ENCODE peak calls at places on chromosome 9, in ten cellular contexts. One of them, this sample, is unnamed. For H3K36me3 and H3K27me3, the result is how much of the 10 kb centered on the place peaks cover.

GRCh38 chr9:27094640-27095039 is 14.4 kb upstream of the TEK start:
- DNase-seq in heart left ventricle: no peak
- DNase-seq in CD8-positive, alpha-beta memory T cell: no peak
- DNase-seq in aorta: no peak
- DNase-seq in lower lobe of right lung: no peak
- DNase-seq in adrenal gland: no peak
- DNase-seq in esophagus muscularis mucosa: no peak
- DNase-seq in testis: no peak
- DNase-seq in uterus: no peak
- DNase-seq in ascending aorta: no peak
- DNase-seq in this sample: no peak

GRCh38 chr9:89471390-89471789 is 26.5 kb downstream of the SEMA4D start:
- DNase-seq in aorta: no peak
- DNase-seq in esophagus muscularis mucosa: no peak
- DNase-seq in lower lobe of right lung: no peak
- DNase-seq in testis: no peak
- DNase-seq in adrenal gland: no peak
- DNase-seq in heart left ventricle: no peak
- DNase-seq in CD8-positive, alpha-beta memory T cell: no peak
- DNase-seq in uterus: no peak
- DNase-seq in ascending aorta: no peak
- DNase-seq in this sample: no peak

GRCh38 chr9:91089405-91090131 is 272.1 kb downstream of the AUH start:
- DNase-seq in adrenal gland: peak
- DNase-seq in testis: peak
- DNase-seq in heart left ventricle: no peak
- DNase-seq in esophagus muscularis mucosa: no peak
- DNase-seq in CD8-positive, alpha-beta memory T cell: no peak
- DNase-seq in ascending aorta: no peak
- DNase-seq in aorta: no peak
- DNase-seq in lower lobe of right lung: no peak
- DNase-seq in uterus: no peak
- DNase-seq in this sample: peak

GRCh38 chr9:3441197-3441816 is 84.5 kb downstream of the RFX3 start:
- DNase-seq in ascending aorta: no peak
- DNase-seq in esophagus muscularis mucosa: no peak
- DNase-seq in heart left ventricle: peak
- DNase-seq in adrenal gland: peak
- DNase-seq in uterus: no peak
- DNase-seq in testis: peak
- DNase-seq in CD8-positive, alpha-beta memory T cell: peak
- DNase-seq in lower lobe of right lung: no peak
- DNase-seq in aorta: no peak
- DNase-seq in this sample: no peak

GRCh38 chr9:89863141-89863540 is 258.3 kb downstream of the GADD45G start:
- DNase-seq in lower lobe of right lung: peak
- DNase-seq in uterus: no peak
- DNase-seq in CD8-positive, alpha-beta memory T cell: no peak
- DNase-seq in esophagus muscularis mucosa: no peak
- DNase-seq in adrenal gland: no peak
- DNase-seq in heart left ventricle: no peak
- DNase-seq in aorta: peak
- DNase-seq in ascending aorta: no peak
- DNase-seq in testis: no peak
- DNase-seq in this sample: no peak

GRCh38 chr9:12859704-12860251 is 85.0 kb downstream of the LURAP1L start:
- DNase-seq in heart left ventricle: no peak
- DNase-seq in lower lobe of right lung: no peak
- DNase-seq in esophagus muscularis mucosa: no peak
- DNase-seq in CD8-positive, alpha-beta memory T cell: no peak
- DNase-seq in ascending aorta: no peak
- DNase-seq in uterus: no peak
- DNase-seq in testis: no peak
- DNase-seq in aorta: no peak
- DNase-seq in adrenal gland: no peak
- DNase-seq in this sample: no peak

GRCh38 chr9:131096490-131097258 is at the start of gene AIF1L:
- DNase-seq in heart left ventricle: peak
- DNase-seq in uterus: no peak
- DNase-seq in esophagus muscularis mucosa: no peak
- DNase-seq in lower lobe of right lung: no peak
- DNase-seq in testis: peak
- DNase-seq in ascending aorta: no peak
- DNase-seq in adrenal gland: no peak
- DNase-seq in CD8-positive, alpha-beta memory T cell: no peak
- DNase-seq in aorta: peak
- DNase-seq in this sample: peak

GRCh38 chr9:105146677-105147076 is 97.8 kb upstream of the SLC44A1 start:
- DNase-seq in CD8-positive, alpha-beta memory T cell: no peak
- DNase-seq in aorta: no peak
- DNase-seq in adrenal gland: peak
- DNase-seq in lower lobe of right lung: no peak
- DNase-seq in testis: no peak
- DNase-seq in esophagus muscularis mucosa: no peak
- DNase-seq in uterus: no peak
- DNase-seq in ascending aorta: no peak
- DNase-seq in heart left ventricle: no peak
- DNase-seq in this sample: no peak

GRCh38 chr9:27430754-27431540 is 93.1 kb upstream of the IFNK start:
- DNase-seq in aorta: no peak
- DNase-seq in heart left ventricle: no peak
- DNase-seq in CD8-positive, alpha-beta memory T cell: no peak
- DNase-seq in lower lobe of right lung: no peak
- DNase-seq in ascending aorta: no peak
- DNase-seq in esophagus muscularis mucosa: no peak
- DNase-seq in testis: no peak
- DNase-seq in adrenal gland: no peak
- DNase-seq in uterus: no peak
- DNase-seq in this sample: no peak

GRCh38 chr9:6852243-6852963 is 94.6 kb downstream of the KDM4C start:
- DNase-seq in uterus: no peak
- DNase-seq in adrenal gland: peak
- DNase-seq in aorta: no peak
- DNase-seq in lower lobe of right lung: no peak
- DNase-seq in heart left ventricle: no peak
- DNase-seq in CD8-positive, alpha-beta memory T cell: no peak
- DNase-seq in esophagus muscularis mucosa: no peak
- DNase-seq in ascending aorta: no peak
- DNase-seq in testis: peak
- DNase-seq in this sample: no peak

GRCh38 chr9:133957328-133957727 is 34.8 kb downstream of the VAV2 start:
- DNase-seq in uterus: no peak
- DNase-seq in adrenal gland: no peak
- DNase-seq in esophagus muscularis mucosa: no peak
- DNase-seq in CD8-positive, alpha-beta memory T cell: no peak
- DNase-seq in testis: no peak
- DNase-seq in lower lobe of right lung: peak
- DNase-seq in heart left ventricle: peak
- DNase-seq in aorta: peak
- DNase-seq in ascending aorta: no peak
- DNase-seq in this sample: no peak

GRCh38 chr9:117116084-117116483 is 298.8 kb downstream of the ASTN2 start:
- DNase-seq in adrenal gland: no peak
- DNase-seq in lower lobe of right lung: no peak
- DNase-seq in aorta: no peak
- DNase-seq in CD8-positive, alpha-beta memory T cell: no peak
- DNase-seq in uterus: no peak
- DNase-seq in testis: no peak
- DNase-seq in heart left ventricle: no peak
- DNase-seq in esophagus muscularis mucosa: no peak
- DNase-seq in ascending aorta: no peak
- DNase-seq in this sample: no peak

GRCh38 chr9:121529237-121529987 is 29.8 kb upstream of the GGTA1 start:
- DNase-seq in heart left ventricle: peak
- DNase-seq in adrenal gland: peak
- DNase-seq in uterus: peak
- DNase-seq in CD8-positive, alpha-beta memory T cell: no peak
- DNase-seq in lower lobe of right lung: peak
- DNase-seq in esophagus muscularis mucosa: peak
- DNase-seq in testis: peak
- DNase-seq in aorta: peak
- DNase-seq in ascending aorta: peak
- DNase-seq in this sample: no peak

GRCh38 chr9:136021171-136021890 is 60.2 kb upstream of the UBAC1 start:
- DNase-seq in ascending aorta: no peak
- DNase-seq in esophagus muscularis mucosa: no peak
- DNase-seq in heart left ventricle: no peak
- DNase-seq in uterus: peak
- DNase-seq in adrenal gland: no peak
- DNase-seq in lower lobe of right lung: no peak
- DNase-seq in CD8-positive, alpha-beta memory T cell: no peak
- DNase-seq in aorta: no peak
- DNase-seq in testis: no peak
- DNase-seq in this sample: peak

GRCh38 chr9:37197158-37198033 is 77.0 kb downstream of the ZCCHC7 start:
- DNase-seq in testis: no peak
- DNase-seq in uterus: no peak
- DNase-seq in heart left ventricle: no peak
- DNase-seq in CD8-positive, alpha-beta memory T cell: no peak
- DNase-seq in esophagus muscularis mucosa: no peak
- DNase-seq in ascending aorta: no peak
- DNase-seq in lower lobe of right lung: no peak
- DNase-seq in adrenal gland: no peak
- DNase-seq in aorta: no peak
- DNase-seq in this sample: peak
- H3K4me3 ChIP-seq in testis: no peak
- H3K4me3 ChIP-seq in uterus: no peak
- H3K4me3 ChIP-seq in heart left ventricle: no peak
- H3K4me3 ChIP-seq in CD8-positive, alpha-beta memory T cell: no peak
- H3K4me3 ChIP-seq in esophagus muscularis mucosa: no peak
- H3K4me3 ChIP-seq in ascending aorta: no peak
- H3K4me3 ChIP-seq in lower lobe of right lung: no peak
- H3K4me3 ChIP-seq in adrenal gland: no peak
- H3K4me3 ChIP-seq in aorta: no peak
- H3K4me3 ChIP-seq in this sample: no peak

DNA sequence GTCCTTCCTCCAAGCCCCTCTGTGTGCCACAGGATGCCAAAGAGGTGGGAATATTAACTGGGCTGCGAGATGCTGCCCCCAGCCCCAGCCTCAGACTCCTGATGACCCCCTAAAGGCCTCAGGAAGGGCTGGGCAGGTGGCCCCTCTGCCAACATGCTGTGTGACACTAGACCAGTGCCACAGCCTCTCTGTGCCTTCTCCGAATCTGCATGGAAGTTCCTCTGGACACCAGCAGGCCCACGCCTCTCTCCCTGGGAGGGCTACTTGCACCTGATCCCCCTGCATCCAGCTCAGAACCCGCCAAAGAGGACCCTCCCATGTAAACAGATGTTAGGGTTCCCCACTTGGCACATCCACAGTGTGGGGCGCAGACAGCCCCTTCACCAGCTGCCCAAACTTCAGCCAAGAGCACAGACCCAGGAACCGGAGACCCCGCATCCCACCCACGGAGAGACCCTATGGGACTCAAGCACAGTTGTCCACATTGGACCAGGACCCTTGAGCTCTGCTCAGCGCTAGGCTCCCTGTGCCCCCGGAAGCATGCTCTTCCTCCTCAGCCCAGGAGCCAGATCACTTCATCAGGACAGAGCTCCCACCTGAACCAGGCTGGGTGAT is 91.6 kb upstream of the LMX1B start:
- DNase-seq in aorta: peak
- DNase-seq in testis: no peak
- DNase-seq in adrenal gland: no peak
- DNase-seq in lower lobe of right lung: peak
- DNase-seq in uterus: no peak
- DNase-seq in heart left ventricle: no peak
- DNase-seq in CD8-positive, alpha-beta memory T cell: no peak
- DNase-seq in ascending aorta: no peak
- DNase-seq in esophagus muscularis mucosa: no peak
- DNase-seq in this sample: no peak
- H3K36me3 ChIP-seq in aorta: under half
- H3K36me3 ChIP-seq in testis: under half
- H3K36me3 ChIP-seq in adrenal gland: under half
- H3K36me3 ChIP-seq in lower lobe of right lung: under half
- H3K36me3 ChIP-seq in uterus: under half
- H3K36me3 ChIP-seq in heart left ventricle: under half
- H3K36me3 ChIP-seq in CD8-positive, alpha-beta memory T cell: under half
- H3K36me3 ChIP-seq in ascending aorta: under half
- H3K36me3 ChIP-seq in esophagus muscularis mucosa: under half
- H3K36me3 ChIP-seq in this sample: under half

DNA sequence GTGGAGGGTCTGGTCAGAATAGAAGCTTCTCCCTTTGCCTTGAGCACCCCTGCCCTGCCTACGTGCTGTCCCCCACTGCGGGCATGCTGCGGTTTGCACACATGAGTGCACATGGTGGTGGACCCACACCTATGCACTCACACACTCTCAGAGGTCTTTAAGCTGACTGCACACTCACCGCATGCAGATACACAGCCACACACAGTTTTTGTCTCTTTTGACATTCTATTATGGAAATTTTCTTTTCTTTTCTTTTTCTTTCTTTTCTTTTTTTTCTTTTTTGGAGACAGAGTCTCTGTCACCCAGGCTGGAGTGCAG is 585 bp upstream of the ARID3C start:
- DNase-seq in testis: no peak
- DNase-seq in adrenal gland: no peak
- DNase-seq in aorta: no peak
- DNase-seq in CD8-positive, alpha-beta memory T cell: no peak
- DNase-seq in ascending aorta: no peak
- DNase-seq in heart left ventricle: no peak
- DNase-seq in uterus: no peak
- DNase-seq in esophagus muscularis mucosa: no peak
- DNase-seq in lower lobe of right lung: no peak
- DNase-seq in this sample: peak
- H3K27me3 ChIP-seq in testis: under half
- H3K27me3 ChIP-seq in adrenal gland: under half
- H3K27me3 ChIP-seq in aorta: under half
- H3K27me3 ChIP-seq in CD8-positive, alpha-beta memory T cell: under half
- H3K27me3 ChIP-seq in ascending aorta: under half
- H3K27me3 ChIP-seq in heart left ventricle: under half
- H3K27me3 ChIP-seq in uterus: under half
- H3K27me3 ChIP-seq in esophagus muscularis mucosa: half or more
- H3K27me3 ChIP-seq in lower lobe of right lung: half or more
- H3K27me3 ChIP-seq in this sample: half or more

DNA sequence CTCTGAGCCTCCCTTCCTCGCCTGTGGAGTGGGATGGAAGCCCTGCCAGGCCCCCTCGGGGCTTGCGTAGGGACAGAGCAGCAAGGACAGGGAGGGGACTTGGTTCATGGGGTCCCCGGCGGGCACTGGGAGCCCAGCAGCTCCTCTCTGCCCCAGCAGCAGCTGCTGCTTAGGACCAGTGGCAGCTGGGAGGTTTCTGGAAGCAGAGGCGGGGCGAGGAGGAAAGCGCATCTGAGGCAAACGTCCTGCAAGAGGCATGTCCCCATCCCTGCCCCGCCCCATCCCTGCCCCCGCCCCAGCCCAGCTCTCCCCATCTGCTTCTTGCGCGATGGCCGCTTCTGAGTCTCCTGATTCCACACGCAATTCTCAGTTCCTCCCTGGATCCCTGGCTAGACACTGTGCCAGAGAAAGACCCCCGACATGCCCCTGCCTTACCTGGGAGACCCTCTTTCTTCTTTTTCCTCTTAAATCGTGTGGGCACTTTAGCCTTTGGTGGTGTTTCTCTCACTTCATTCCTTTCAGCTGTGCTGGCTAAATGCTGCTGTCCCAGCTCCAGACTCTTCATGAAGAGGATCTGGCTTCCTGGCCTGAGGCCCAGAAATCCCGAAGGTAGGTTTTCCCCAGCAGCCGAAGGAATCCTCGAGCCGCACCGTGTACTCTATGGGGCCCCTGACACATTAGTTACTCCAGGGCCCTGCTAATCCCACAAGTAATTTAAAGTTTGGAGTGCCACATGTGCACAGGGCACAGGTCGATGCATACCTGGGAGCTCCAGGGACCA is 4.4 kb upstream of the OR2S2 start:
- DNase-seq in esophagus muscularis mucosa: no peak
- DNase-seq in testis: no peak
- DNase-seq in ascending aorta: no peak
- DNase-seq in aorta: no peak
- DNase-seq in lower lobe of right lung: no peak
- DNase-seq in uterus: peak
- DNase-seq in CD8-positive, alpha-beta memory T cell: no peak
- DNase-seq in heart left ventricle: peak
- DNase-seq in adrenal gland: no peak
- DNase-seq in this sample: peak
- H3K4me3 ChIP-seq in esophagus muscularis mucosa: no peak
- H3K4me3 ChIP-seq in testis: no peak
- H3K4me3 ChIP-seq in ascending aorta: no peak
- H3K4me3 ChIP-seq in aorta: no peak
- H3K4me3 ChIP-seq in lower lobe of right lung: no peak
- H3K4me3 ChIP-seq in uterus: no peak
- H3K4me3 ChIP-seq in CD8-positive, alpha-beta memory T cell: no peak
- H3K4me3 ChIP-seq in heart left ventricle: no peak
- H3K4me3 ChIP-seq in adrenal gland: no peak
- H3K4me3 ChIP-seq in this sample: no peak

This sample was measured in H7.